ENCODE peak calls at places on chromosome 14, in four cellular contexts. T is activated B cell treated with CpG ODN at 0.5 μM for 24 hours, C is uterus, M is activated T-helper 1 cell treated with Interleukin-2 at 50 U/mL for 16 hours. Z is an unnamed sample.

GRCh38 chr14:92615451-92615850 is 101.9 kb downstream of the RIN3 start:
- DNase-seq in T (peak; percentile 70), C (no peak), M (peak; percentile 72), Z (peak; percentile 22)

GRCh38 chr14:95467657-95468056 is 48.8 kb downstream of the SYNE3 start:
- DNase-seq in T (no peak), C (no peak), M (no peak), Z (no peak)

GRCh38 chr14:54788701-54789100 is 113.9 kb downstream of the GCH1 start:
- DNase-seq in T (no peak), C (no peak), M (no peak), Z (no peak)

GRCh38 chr14:38226366-38226765 is 18.7 kb downstream of the SSTR1 start:
- DNase-seq in T (no peak), C (no peak), M (no peak), Z (no peak)

GRCh38 chr14:106417224-106418049 is 891.1 kb downstream of the TMEM121 start:
- DNase-seq in T (peak; percentile 67), C (no peak), M (peak; percentile 58), Z (no peak)

GRCh38 chr14:23729720-23730387 is 93.7 kb downstream of the DHRS2 start:
- DNase-seq in T (no peak), C (no peak), M (no peak), Z (no peak)

GRCh38 chr14:70442750-70443149 is 9.2 kb upstream of the ADAM21 start:
- DNase-seq in T (no peak), C (no peak), M (no peak), Z (no peak)

GRCh38 chr14:96274122-96274910 is 18.3 kb downstream of the BDKRB1 start:
- DNase-seq in T (no peak), C (no peak), M (no peak), Z (no peak)

GRCh38 chr14:64704145-64704742 is at the start of gene PLEKHG3:
- DNase-seq in T (no peak), C (peak; percentile 86), M (no peak), Z (peak; percentile 82)

GRCh38 chr14:75519826-75520692 is 2.2 kb upstream of the BATF start:
- DNase-seq in T (no peak), C (no peak), M (no peak), Z (peak; percentile 73)

GRCh38 chr14:35405304-35405996 is 901 bp upstream of the NFKBIA start:
- DNase-seq in T (no peak), C (peak; percentile 63), M (no peak), Z (no peak)

GRCh38 chr14:95299271-95299670 is 20.4 kb downstream of the CLMN start:
- DNase-seq in T (no peak), C (no peak), M (no peak), Z (no peak)

GRCh38 chr14:101235042-101235871 is 326.0 kb upstream of the DIO3 start:
- DNase-seq in T (no peak), C (no peak), M (no peak), Z (peak; percentile 78)

GRCh38 chr14:25108959-25109358 is 59.0 kb upstream of the STXBP6 start:
- DNase-seq in T (no peak), C (no peak), M (no peak), Z (no peak)

GRCh38 chr14:77123381-77124344 is 17.9 kb downstream of the ZDHHC22 start:
- DNase-seq in T (peak; percentile 43), C (no peak), M (no peak), Z (peak; percentile 96)

GRCh38 chr14:71555654-71556559 is 376.3 kb upstream of the RGS6 start:
- DNase-seq in T (no peak), C (no peak), M (peak; percentile 5), Z (no peak)

GRCh38 chr14:66228267-66228970 is 257.8 kb upstream of the CCDC196 start:
- DNase-seq in T (no peak), C (no peak), M (no peak), Z (peak; percentile 79)

GRCh38 chr14:47674546-47675238 is 713 bp downstream of the MDGA2 start:
- DNase-seq in T (no peak), C (no peak), M (no peak), Z (no peak)

GRCh38 chr14:23929131-23929530 is 24.4 kb upstream of the DHRS4 start:
- DNase-seq in T (no peak), C (no peak), M (no peak), Z (no peak)

GRCh38 chr14:56487761-56488160 is 91.8 kb upstream of the TMEM260 start:
- DNase-seq in T (no peak), C (no peak), M (no peak), Z (peak; percentile 60)

GRCh38 chr14:80523518-80524117 is 312.3 kb upstream of the DIO2 start:
- DNase-seq in T (no peak), C (no peak), M (no peak), Z (peak; percentile 87)

GRCh38 chr14:73771848-73772705 is 57.9 kb upstream of the PNMA1 start:
- DNase-seq in T (peak; percentile 60), C (peak; percentile 74), M (peak; percentile 42), Z (peak; percentile 2)

GRCh38 chr14:60482743-60483142 is 3.1 kb downstream of the C14orf39 start:
- DNase-seq in T (no peak), C (no peak), M (no peak), Z (peak; percentile 87)

GRCh38 chr14:70254476-70254961 is 65.8 kb upstream of the SLC8A3 start:
- DNase-seq in T (no peak), C (no peak), M (no peak), Z (peak; percentile 55)

Z was measured in PC-3.